ENCODE peak calls at places on chromosomes 4 and X, in nine cellular contexts. One of them, this sample, is unnamed.

GRCh38 chr4:28267166-28267565 is 1406.5 kb downstream of the STIM2 start:
- DNase-seq in bronchial epithelial cell: peak; percentile 59
- DNase-seq in MCF 10A: no peak
- DNase-seq in HFFc6: no peak
- DNase-seq in tibial nerve: no peak
- DNase-seq in spleen: no peak
- DNase-seq in neural progenitor cell: no peak
- DNase-seq in GM20000: no peak
- DNase-seq in IMR-90: peak; percentile 44
- DNase-seq in this sample: no peak

GRCh38 chrX:14352511-14352910 is 176.8 kb upstream of the GLRA2 start:
- DNase-seq in GM20000: no peak
- DNase-seq in neural progenitor cell: no peak
- DNase-seq in MCF 10A: no peak
- DNase-seq in tibial nerve: no peak
- DNase-seq in HFFc6: peak; percentile 55
- DNase-seq in bronchial epithelial cell: no peak
- DNase-seq in spleen: no peak
- DNase-seq in IMR-90: no peak
- DNase-seq in this sample: no peak

GRCh38 chr4:189874591-189874990 is 66.1 kb upstream of the FRG1 start:
- DNase-seq in spleen: no peak
- DNase-seq in neural progenitor cell: no peak
- DNase-seq in IMR-90: no peak
- DNase-seq in MCF 10A: no peak
- DNase-seq in HFFc6: no peak
- DNase-seq in tibial nerve: no peak
- DNase-seq in GM20000: no peak
- DNase-seq in bronchial epithelial cell: no peak
- DNase-seq in this sample: no peak

GRCh38 chr4:26252349-26252748 is 68.5 kb upstream of the RBPJ start:
- DNase-seq in neural progenitor cell: no peak
- DNase-seq in GM20000: no peak
- DNase-seq in bronchial epithelial cell: no peak
- DNase-seq in spleen: no peak
- DNase-seq in IMR-90: no peak
- DNase-seq in tibial nerve: no peak
- DNase-seq in MCF 10A: no peak
- DNase-seq in HFFc6: no peak
- DNase-seq in this sample: no peak

GRCh38 chr4:128782875-128783614 is 26.5 kb upstream of the JADE1 start:
- DNase-seq in HFFc6: peak; percentile 3
- DNase-seq in MCF 10A: peak; percentile 13
- DNase-seq in GM20000: no peak
- DNase-seq in spleen: no peak
- DNase-seq in neural progenitor cell: no peak
- DNase-seq in tibial nerve: no peak
- DNase-seq in bronchial epithelial cell: peak; percentile 45
- DNase-seq in IMR-90: peak; percentile 58
- DNase-seq in this sample: no peak

GRCh38 chr4:86338989-86339388 is 20.9 kb downstream of the MAPK10 start:
- DNase-seq in spleen: no peak
- DNase-seq in tibial nerve: no peak
- DNase-seq in MCF 10A: peak; percentile 81
- DNase-seq in GM20000: no peak
- DNase-seq in bronchial epithelial cell: peak; percentile 90
- DNase-seq in HFFc6: peak; percentile 90
- DNase-seq in IMR-90: peak; percentile 95
- DNase-seq in neural progenitor cell: no peak
- DNase-seq in this sample: no peak

GRCh38 chr4:13088726-13089658 is 395.1 kb downstream of the RAB28 start:
- DNase-seq in tibial nerve: no peak
- DNase-seq in HFFc6: no peak
- DNase-seq in IMR-90: no peak
- DNase-seq in bronchial epithelial cell: no peak
- DNase-seq in MCF 10A: peak; percentile 84
- DNase-seq in GM20000: no peak
- DNase-seq in spleen: no peak
- DNase-seq in neural progenitor cell: no peak
- DNase-seq in this sample: no peak

GRCh38 chrX:129693343-129693742 is 38.6 kb upstream of the APLN start:
- DNase-seq in HFFc6: no peak
- DNase-seq in MCF 10A: no peak
- DNase-seq in neural progenitor cell: no peak
- DNase-seq in spleen: no peak
- DNase-seq in tibial nerve: no peak
- DNase-seq in bronchial epithelial cell: no peak
- DNase-seq in IMR-90: no peak
- DNase-seq in GM20000: no peak
- DNase-seq in this sample: no peak

GRCh38 chrX:19840899-19841648 is 46.3 kb downstream of the SH3KBP1 start:
- DNase-seq in neural progenitor cell: peak; percentile 13
- DNase-seq in GM20000: no peak
- DNase-seq in tibial nerve: no peak
- DNase-seq in HFFc6: no peak
- DNase-seq in MCF 10A: no peak
- DNase-seq in spleen: no peak
- DNase-seq in IMR-90: no peak
- DNase-seq in bronchial epithelial cell: no peak
- DNase-seq in this sample: no peak

GRCh38 chr4:8704632-8705031 is 112.1 kb downstream of the CPZ start:
- DNase-seq in IMR-90: no peak
- DNase-seq in MCF 10A: no peak
- DNase-seq in HFFc6: no peak
- DNase-seq in tibial nerve: no peak
- DNase-seq in bronchial epithelial cell: no peak
- DNase-seq in neural progenitor cell: no peak
- DNase-seq in spleen: peak; percentile 66
- DNase-seq in GM20000: no peak
- DNase-seq in this sample: no peak

GRCh38 chr4:61772116-61772515 is 572.0 kb downstream of the ADGRL3 start:
- DNase-seq in HFFc6: no peak
- DNase-seq in neural progenitor cell: no peak
- DNase-seq in spleen: no peak
- DNase-seq in GM20000: no peak
- DNase-seq in bronchial epithelial cell: peak; percentile 74
- DNase-seq in tibial nerve: no peak
- DNase-seq in IMR-90: no peak
- DNase-seq in MCF 10A: peak; percentile 21
- DNase-seq in this sample: no peak

GRCh38 chr4:88286897-88287296 is 2.5 kb upstream of the PPM1K start:
- DNase-seq in IMR-90: no peak
- DNase-seq in bronchial epithelial cell: no peak
- DNase-seq in MCF 10A: no peak
- DNase-seq in neural progenitor cell: no peak
- DNase-seq in HFFc6: no peak
- DNase-seq in spleen: no peak
- DNase-seq in GM20000: no peak
- DNase-seq in tibial nerve: no peak
- DNase-seq in this sample: no peak

GRCh38 chr4:88280228-88280795 is 4.0 kb downstream of the PPM1K start:
- DNase-seq in HFFc6: no peak
- DNase-seq in spleen: no peak
- DNase-seq in IMR-90: no peak
- DNase-seq in MCF 10A: no peak
- DNase-seq in GM20000: no peak
- DNase-seq in bronchial epithelial cell: no peak
- DNase-seq in tibial nerve: no peak
- DNase-seq in neural progenitor cell: no peak
- DNase-seq in this sample: no peak

GRCh38 chr4:88283661-88284377 is 542 bp downstream of the PPM1K start:
- DNase-seq in neural progenitor cell: peak; percentile 81
- DNase-seq in tibial nerve: peak; percentile 28
- DNase-seq in HFFc6: peak; percentile 35
- DNase-seq in bronchial epithelial cell: no peak
- DNase-seq in MCF 10A: peak; percentile 61
- DNase-seq in spleen: peak; percentile 94
- DNase-seq in GM20000: peak; percentile 71
- DNase-seq in IMR-90: peak; percentile 50
- DNase-seq in this sample: peak; percentile 64

GRCh38 chr4:88285235-88285505 is 809 bp upstream of the PPM1K start:
- DNase-seq in MCF 10A: no peak
- DNase-seq in spleen: no peak
- DNase-seq in HFFc6: no peak
- DNase-seq in bronchial epithelial cell: no peak
- DNase-seq in neural progenitor cell: no peak
- DNase-seq in IMR-90: no peak
- DNase-seq in tibial nerve: no peak
- DNase-seq in GM20000: no peak
- DNase-seq in this sample: no peak

GRCh38 chr4:88284378-88285234 is at the start of gene PPM1K:
- DNase-seq in tibial nerve: peak; percentile 99
- DNase-seq in spleen: peak; percentile 100
- DNase-seq in neural progenitor cell: peak; percentile 99
- DNase-seq in IMR-90: peak; percentile 98
- DNase-seq in GM20000: peak; percentile 93
- DNase-seq in HFFc6: peak; percentile 99
- DNase-seq in bronchial epithelial cell: peak; percentile 92
- DNase-seq in MCF 10A: peak; percentile 97
- DNase-seq in this sample: peak; percentile 100
- TF ChIP-seq CTCF in tibial nerve: peak; percentile 2
- TF ChIP-seq CTCF in spleen: peak; percentile 24
- TF ChIP-seq CTCF in neural progenitor cell: peak; percentile 12
- TF ChIP-seq CTCF in IMR-90: peak; percentile 22
- TF ChIP-seq CTCF in GM20000: no peak
- TF ChIP-seq CTCF in HFFc6: peak; percentile 59
- TF ChIP-seq CTCF in bronchial epithelial cell: peak; percentile 9
- TF ChIP-seq CTCF in MCF 10A: no peak
- TF ChIP-seq CTCF in this sample: no peak

DNA sequence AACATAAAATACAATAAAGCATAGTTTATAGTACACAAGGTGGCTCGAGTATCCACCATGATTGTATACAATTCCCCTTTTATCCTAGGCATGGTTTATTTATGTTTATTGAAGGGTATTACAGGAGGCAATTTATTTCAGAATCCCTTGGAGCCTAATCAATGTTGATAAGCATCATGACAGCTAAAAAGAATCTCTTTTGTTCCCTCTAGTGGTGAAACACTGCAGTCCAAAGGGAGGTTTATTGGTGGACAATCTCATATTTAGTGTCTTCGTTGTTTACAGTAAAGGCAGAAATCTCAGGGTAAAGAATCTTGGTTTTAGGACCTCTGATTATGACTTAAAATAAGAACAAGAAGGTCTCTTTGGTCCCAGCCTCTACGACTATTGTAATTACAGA is 1712.5 kb downstream of the C4orf33 start:
- DNase-seq in spleen: no peak
- DNase-seq in bronchial epithelial cell: peak; percentile 12
- DNase-seq in HFFc6: peak; percentile 5
- DNase-seq in neural progenitor cell: peak; percentile 31
- DNase-seq in MCF 10A: peak; percentile 50
- DNase-seq in GM20000: no peak
- DNase-seq in tibial nerve: no peak
- DNase-seq in IMR-90: no peak
- DNase-seq in this sample: peak; percentile 9
- TF ChIP-seq CTCF in spleen: peak; percentile 9
- TF ChIP-seq CTCF in bronchial epithelial cell: no peak
- TF ChIP-seq CTCF in HFFc6: peak; percentile 81
- TF ChIP-seq CTCF in neural progenitor cell: peak; percentile 71
- TF ChIP-seq CTCF in MCF 10A: peak; percentile 71
- TF ChIP-seq CTCF in GM20000: no peak
- TF ChIP-seq CTCF in tibial nerve: peak; percentile 48
- TF ChIP-seq CTCF in IMR-90: peak; percentile 24
- TF ChIP-seq CTCF in this sample: peak; percentile 68

GRCh38 chr4:827209-828081 is 1.5 kb upstream of the CPLX1 start:
- DNase-seq in IMR-90: no peak
- DNase-seq in bronchial epithelial cell: no peak
- DNase-seq in tibial nerve: no peak
- DNase-seq in neural progenitor cell: no peak
- DNase-seq in spleen: peak; percentile 23
- DNase-seq in MCF 10A: peak; percentile 20
- DNase-seq in HFFc6: no peak
- DNase-seq in GM20000: no peak
- DNase-seq in this sample: no peak

GRCh38 chr4:826508-827208 is 729 bp upstream of the CPLX1 start:
- DNase-seq in bronchial epithelial cell: no peak
- DNase-seq in tibial nerve: no peak
- DNase-seq in HFFc6: no peak
- DNase-seq in spleen: no peak
- DNase-seq in neural progenitor cell: peak; percentile 65
- DNase-seq in GM20000: no peak
- DNase-seq in IMR-90: no peak
- DNase-seq in MCF 10A: no peak
- DNase-seq in this sample: no peak

GRCh38 chr4:829761-830655 is 4.1 kb upstream of the CPLX1 start:
- DNase-seq in HFFc6: no peak
- DNase-seq in MCF 10A: no peak
- DNase-seq in spleen: peak; percentile 67
- DNase-seq in bronchial epithelial cell: no peak
- DNase-seq in neural progenitor cell: no peak
- DNase-seq in tibial nerve: no peak
- DNase-seq in IMR-90: no peak
- DNase-seq in GM20000: no peak
- DNase-seq in this sample: no peak

GRCh38 chr4:829291-829690 is 3.4 kb upstream of the CPLX1 start:
- DNase-seq in bronchial epithelial cell: no peak
- DNase-seq in neural progenitor cell: no peak
- DNase-seq in GM20000: no peak
- DNase-seq in HFFc6: no peak
- DNase-seq in IMR-90: no peak
- DNase-seq in tibial nerve: no peak
- DNase-seq in spleen: peak; percentile 41
- DNase-seq in MCF 10A: no peak
- DNase-seq in this sample: no peak

DNA sequence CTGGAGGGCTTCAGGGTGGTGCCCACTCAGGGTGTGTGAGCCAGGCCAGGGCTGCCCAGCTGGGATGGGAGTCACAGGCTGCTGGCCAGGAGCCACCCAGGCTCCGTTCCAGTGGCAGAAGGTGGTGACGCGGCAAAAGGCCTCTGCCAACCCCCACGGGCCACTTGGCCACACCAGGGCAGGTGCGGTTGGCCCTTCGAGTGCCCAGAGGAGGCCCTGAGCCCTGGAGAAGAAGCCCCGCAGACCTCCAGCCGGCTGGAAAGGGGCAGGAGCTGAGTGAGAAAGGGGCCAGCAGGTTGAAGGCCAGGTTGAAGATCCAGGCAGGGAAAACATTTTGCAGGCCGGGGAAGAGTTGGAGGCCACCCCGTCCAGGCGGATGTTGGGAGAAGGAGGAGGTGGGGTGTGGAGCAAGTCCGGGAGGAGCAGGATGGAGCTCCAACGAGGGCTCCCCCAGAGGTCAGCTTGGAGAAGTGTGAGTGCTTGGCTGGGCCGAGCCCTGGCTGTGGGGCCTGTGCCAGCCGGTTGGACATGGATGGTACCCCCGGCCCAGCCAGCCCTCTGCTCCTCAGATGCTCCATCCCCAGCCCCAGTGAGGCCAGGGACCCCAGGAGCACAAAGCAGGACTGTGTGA is 2.8 kb upstream of the CPLX1 start:
- DNase-seq in IMR-90: no peak
- DNase-seq in bronchial epithelial cell: no peak
- DNase-seq in GM20000: no peak
- DNase-seq in spleen: peak; percentile 71
- DNase-seq in neural progenitor cell: peak; percentile 45
- DNase-seq in tibial nerve: no peak
- DNase-seq in MCF 10A: peak; percentile 23
- DNase-seq in HFFc6: no peak
- DNase-seq in this sample: peak; percentile 42
- TF ChIP-seq CTCF in IMR-90: peak; percentile 21
- TF ChIP-seq CTCF in bronchial epithelial cell: peak; percentile 5
- TF ChIP-seq CTCF in GM20000: no peak
- TF ChIP-seq CTCF in spleen: no peak
- TF ChIP-seq CTCF in neural progenitor cell: peak; percentile 21
- TF ChIP-seq CTCF in tibial nerve: no peak
- TF ChIP-seq CTCF in MCF 10A: no peak
- TF ChIP-seq CTCF in HFFc6: peak; percentile 37
- TF ChIP-seq CTCF in this sample: no peak

GRCh38 chr4:69896530-69897116 is 34.2 kb upstream of the CSN1S1 start:
- DNase-seq in MCF 10A: peak; percentile 27
- DNase-seq in spleen: no peak
- DNase-seq in HFFc6: no peak
- DNase-seq in GM20000: no peak
- DNase-seq in neural progenitor cell: peak; percentile 28
- DNase-seq in IMR-90: peak; percentile 3
- DNase-seq in bronchial epithelial cell: peak; percentile 23
- DNase-seq in tibial nerve: no peak
- DNase-seq in this sample: no peak
- TF ChIP-seq CTCF in MCF 10A: peak; percentile 58
- TF ChIP-seq CTCF in spleen: peak; percentile 26
- TF ChIP-seq CTCF in HFFc6: peak; percentile 46
- TF ChIP-seq CTCF in GM20000: no peak
- TF ChIP-seq CTCF in neural progenitor cell: peak; percentile 74
- TF ChIP-seq CTCF in IMR-90: peak; percentile 38
- TF ChIP-seq CTCF in bronchial epithelial cell: peak; percentile 31
- TF ChIP-seq CTCF in tibial nerve: no peak
- TF ChIP-seq CTCF in this sample: peak; percentile 74

This sample was measured in endothelial cell.